ENCODE peak calls at places on chromosomes 6 and 20, in eight cellular contexts. U is cerebellum; Y is NT2/D1; E is GOT3; A is H9; L is endothelial cell; G is Peyer's patch; R is stimulated activated CD4-positive, alpha-beta T cell treated with anti-CD3 and anti-CD28 coated beads, Interleukin-12 subunit alpha, Interleukin-12 subunit beta, amount 100 ng/mL, for 4 hours. P is an unnamed sample.
A peak's percentile ranks its signal among the peaks of the same experiment; 100 is the strongest.

GRCh38 chr6:107543567-107543966 is 53.6 kb downstream of the SOBP start:
- DNase-seq in U (no peak), Y (no peak), E (no peak), A (no peak), L (no peak), G (no peak), R (no peak), P (no peak)

GRCh38 chr6:70592391-70593117 is 25.8 kb downstream of the SDHAF4 start:
- DNase-seq in U (no peak), Y (no peak), E (no peak), A (no peak), L (no peak), G (no peak), R (no peak), P (peak; percentile 32)

GRCh38 chr6:1698527-1698926 is 88.8 kb downstream of the FOXC1 start:
- DNase-seq in U (no peak), Y (no peak), E (no peak), A (no peak), L (no peak), G (no peak), R (no peak), P (no peak)

GRCh38 chr6:109788687-109789086 is 97.6 kb downstream of the FIG4 start:
- DNase-seq in U (peak; percentile 8), Y (no peak), E (no peak), A (no peak), L (no peak), G (no peak), R (no peak), P (no peak)

GRCh38 chr6:140572129-140572528 is 1197.7 kb upstream of the CITED2 start:
- DNase-seq in U (no peak), Y (no peak), E (no peak), A (no peak), L (no peak), G (no peak), R (no peak), P (no peak)

GRCh38 chr6:41729624-41730023 is 5.8 kb downstream of the TFEB start:
- DNase-seq in U (no peak), Y (no peak), E (no peak), A (peak; percentile 38), L (no peak), G (no peak), R (no peak), P (no peak)

GRCh38 chr20:58837717-58838116 is 13.0 kb downstream of the GNAS-AS1 start:
- DNase-seq in U (no peak), Y (no peak), E (no peak), A (no peak), L (no peak), G (no peak), R (no peak), P (no peak)

GRCh38 chr6:93819189-93819588 is 399.8 kb upstream of the EPHA7 start:
- DNase-seq in U (no peak), Y (no peak), E (no peak), A (no peak), L (peak; percentile 4), G (no peak), R (no peak), P (no peak)

GRCh38 chr6:13261464-13261994 is 66.8 kb downstream of the TBC1D7 start:
- DNase-seq in U (no peak), Y (no peak), E (no peak), A (no peak), L (no peak), G (no peak), R (no peak), P (no peak)

GRCh38 chr20:50121858-50122271 is 8.9 kb upstream of the UBE2V1 start:
- DNase-seq in U (no peak), Y (no peak), E (no peak), A (peak; percentile 45), L (no peak), G (no peak), R (no peak), P (peak; percentile 49)

P was measured in iPS-NIHi11.